ENCODE peak calls at places on chromosome 19, in eight cellular contexts. Y is HCT116, H is ovary, A is suprapubic skin, M is A549, J is IMR-90, P is uterus, I is K562. S is an unnamed sample. For H3K4me1, the result is how much of the 10 kb centered on the place peaks cover.

GRCh38 chr19:32188921-32189320 is 156.5 kb upstream of the ZNF507 start:
- DNase-seq in H (no peak), A (no peak), I (no peak), J (no peak), M (no peak), Y (no peak), P (no peak), S (no peak)

GRCh38 chr19:2981898-2982297 is 4.5 kb downstream of the TLE6 start:
- DNase-seq in Y (no peak), A (no peak), P (no peak), I (no peak), H (no peak), J (no peak), M (no peak), S (no peak)

GRCh38 chr19:51571599-51571998 is 516 bp downstream of the ZNF175 start:
- DNase-seq in P (no peak), A (no peak), J (peak), Y (no peak), I (no peak), M (no peak), H (no peak), S (no peak)

GRCh38 chr19:51808333-51808986 is 13.5 kb downstream of the FPR3 start:
- DNase-seq in J (no peak), P (no peak), M (no peak), A (no peak), I (no peak), Y (no peak), H (no peak), S (no peak)

GRCh38 chr19:17294051-17294891 is 9.0 kb downstream of the ABHD8 start:
- DNase-seq in M (peak), Y (no peak), H (no peak), P (no peak), I (peak), J (no peak), A (no peak), S (peak)

GRCh38 chr19:33622505-33622808 is 704 bp downstream of the CHST8 start:
- DNase-seq in P (no peak), H (no peak), M (no peak), A (no peak), Y (no peak), J (no peak), I (no peak), S (no peak)

GRCh38 chr19:37763488-37763887 is 15.9 kb downstream of the ZNF573 start:
- DNase-seq in M (no peak), Y (no peak), P (no peak), A (no peak), H (no peak), J (peak), I (no peak), S (no peak)

GRCh38 chr19:44303976-44304568 is 753 bp downstream of the ZNF235 start:
- DNase-seq in A (no peak), H (peak), I (peak), P (no peak), Y (no peak), J (peak), M (peak), S (no peak)

GRCh38 chr19:16874250-16874977 is 14.4 kb upstream of the F2RL3 start:
- DNase-seq in M (no peak), I (no peak), P (no peak), Y (no peak), J (no peak), A (no peak), H (no peak), S (no peak)

GRCh38 chr19:16957151-16957662 is 68.4 kb downstream of the F2RL3 start:
- DNase-seq in A (no peak), I (no peak), J (no peak), P (no peak), H (no peak), Y (no peak), M (no peak), S (no peak)

GRCh38 chr19:35179830-35180229 is 25.3 kb downstream of the FXYD5 start:
- DNase-seq in M (no peak), Y (no peak), J (no peak), P (no peak), I (no peak), A (no peak), H (no peak), S (no peak)

GRCh38 chr19:355134-355533 is 10.5 kb upstream of the MIER2 start:
- DNase-seq in H (no peak), J (no peak), A (no peak), Y (no peak), P (peak), M (no peak), I (no peak), S (no peak)

GRCh38 chr19:46073268-46073922 is 32.6 kb upstream of the IGFL4 start:
- DNase-seq in M (no peak), P (no peak), J (peak), A (no peak), I (no peak), H (no peak), Y (no peak), S (no peak)

GRCh38 chr19:40298026-40298425 is 12.9 kb upstream of the AKT2 start:
- DNase-seq in A (no peak), P (no peak), H (no peak), M (no peak), J (no peak), I (no peak), Y (no peak), S (no peak)

GRCh38 chr19:32530773-32531172 is 50.2 kb upstream of the PDCD5 start:
- DNase-seq in P (no peak), M (no peak), J (no peak), Y (no peak), A (no peak), I (no peak), H (no peak), S (no peak)

GRCh38 chr19:55070755-55071502 is 4.7 kb upstream of the EPS8L1 start:
- DNase-seq in P (no peak), I (no peak), Y (peak), J (peak), A (no peak), M (peak), H (no peak), S (no peak)

GRCh38 chr19:33988601-33989000 is 183.7 kb upstream of the LSM14A start:
- DNase-seq in A (no peak), H (no peak), Y (no peak), I (no peak), J (peak), P (no peak), M (no peak), S (no peak)

GRCh38 chr19:57395710-57396109 is 6.1 kb downstream of the ZNF548 start:
- DNase-seq in M (no peak), Y (no peak), I (no peak), J (no peak), H (no peak), A (no peak), P (no peak), S (no peak)

GRCh38 chr19:54517483-54517882 is 14.9 kb downstream of the LAIR2 start:
- DNase-seq in P (no peak), H (no peak), M (peak), A (no peak), I (peak), Y (no peak), J (peak), S (no peak)

GRCh38 chr19:58305932-58306323 is 751 bp downstream of the ERVK3-1 start:
- DNase-seq in P (no peak), J (no peak), H (no peak), A (no peak), M (peak), I (no peak), Y (no peak), S (no peak)

GRCh38 chr19:18457478-18458331 is 19.8 kb upstream of the ISYNA1 start:
- DNase-seq in J (no peak), Y (no peak), A (no peak), P (no peak), M (no peak), H (no peak), I (no peak), S (no peak)

GRCh38 chr19:53545271-53546065 is 7.5 kb downstream of the ZNF331 start:
- DNase-seq in I (no peak), J (peak), Y (no peak), P (no peak), H (no peak), A (no peak), M (peak), S (no peak)

GRCh38 chr19:4373601-4374441 is 26.5 kb downstream of the SH3GL1 start:
- DNase-seq in Y (no peak), I (no peak), J (peak), M (no peak), H (peak), A (peak), P (no peak), S (no peak)
- H3K4me1 ChIP-seq in Y (half or more), I (half or more), J (half or more), M (half or more), H (under half), A (half or more), P (under half), S (half or more)

GRCh38 chr19:49849433-49850220 is 1.3 kb upstream of the PTOV1 start:
- DNase-seq in M (no peak), Y (no peak), I (no peak), H (no peak), P (no peak), J (no peak), A (no peak), S (no peak)

GRCh38 chr19:49850221-49850486 is 805 bp upstream of the PTOV1 start:
- DNase-seq in M (no peak), A (no peak), P (peak), Y (no peak), I (no peak), H (no peak), J (no peak), S (no peak)

GRCh38 chr19:49851456-49852259 is 699 bp downstream of the PTOV1 start:
- DNase-seq in I (peak), J (no peak), Y (no peak), A (peak), P (peak), M (no peak), H (peak), S (no peak)

GRCh38 chr19:49848938-49849337 is 2.0 kb upstream of the PTOV1 start:
- DNase-seq in Y (no peak), H (no peak), M (no peak), A (no peak), I (no peak), P (no peak), J (no peak), S (no peak)

GRCh38 chr19:49850487-49851342 is at the start of gene PTOV1:
- DNase-seq in Y (peak), H (peak), I (peak), A (peak), P (peak), J (peak), M (peak), S (peak)
- TF ChIP-seq POLR2A in Y (peak), H (peak), I (peak), A (peak), P (peak), J (peak), M (peak), S (peak)

DNA sequence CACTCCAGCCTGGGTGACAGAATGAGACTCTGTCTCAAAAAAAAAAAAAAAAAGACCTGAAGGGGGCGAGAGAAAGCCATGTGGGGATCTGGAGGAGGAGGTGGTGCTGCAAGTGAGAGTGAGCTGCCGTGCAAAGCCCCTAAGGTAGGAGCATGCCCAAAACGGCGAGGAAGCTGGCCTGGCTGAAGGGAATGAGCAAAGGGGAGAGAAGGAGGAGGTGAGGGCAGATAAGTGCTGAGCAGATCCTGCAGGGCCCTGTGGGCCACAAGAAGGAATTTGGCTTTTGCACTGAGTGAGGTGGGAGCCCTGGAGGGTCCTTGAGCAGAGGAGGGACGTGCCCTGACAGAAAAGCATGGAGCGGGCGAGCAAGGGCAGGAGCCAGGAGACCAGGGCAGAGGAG is 19.4 kb upstream of the ADGRE5 start:
- DNase-seq in P (peak), Y (no peak), A (no peak), I (peak), H (no peak), M (no peak), J (no peak), S (no peak)
- TF ChIP-seq CTCF in P (peak), Y (peak), A (no peak), I (peak), H (no peak), M (peak), J (no peak), S (peak)

DNA sequence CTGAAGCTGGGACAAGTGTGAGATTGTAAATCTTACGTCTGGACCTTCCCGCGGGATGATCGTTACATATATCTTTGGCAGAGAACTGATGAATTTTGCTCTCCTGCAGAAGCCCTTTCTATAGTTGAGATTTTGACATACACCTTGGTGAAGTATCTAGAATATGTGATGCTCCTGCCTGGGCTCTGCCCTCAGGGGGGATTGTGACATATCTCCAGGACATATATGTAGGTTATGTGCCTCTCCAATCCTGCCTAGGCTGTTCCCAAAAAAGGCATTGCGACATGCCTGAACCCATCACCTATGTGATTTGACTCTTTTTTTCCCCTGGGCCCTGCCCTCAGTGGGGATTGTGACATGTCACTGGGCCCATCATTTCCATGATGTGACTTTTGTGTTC is 76.6 kb downstream of the ZNF208 start:
- DNase-seq in A (no peak), M (no peak), I (no peak), Y (no peak), H (no peak), P (no peak), J (no peak), S (no peak)
- H3K4me1 ChIP-seq in A (under half), M (under half), I (under half), Y (under half), H (under half), P (under half), J (under half), S (under half)

GRCh38 chr19:10552596-10553053 is 8.9 kb downstream of the ATG4D start:
- DNase-seq in M (peak), P (no peak), I (peak), J (no peak), A (no peak), Y (no peak), H (no peak), S (no peak)
- TF ChIP-seq POLR2A in M (no peak), P (no peak), I (peak), J (no peak), A (no peak), Y (peak), H (no peak), S (no peak)

GRCh38 chr19:41697198-41697855 is 9.3 kb upstream of the CEACAM7 start:
- DNase-seq in J (no peak), I (no peak), M (no peak), H (no peak), A (no peak), P (no peak), Y (no peak), S (no peak)
- TF ChIP-seq CTCF in J (no peak), I (no peak), M (no peak), H (no peak), A (no peak), P (no peak), Y (no peak), S (no peak)

GRCh38 chr19:6234527-6234926 is 45.2 kb downstream of the MLLT1 start:
- DNase-seq in M (no peak), P (no peak), J (peak), I (no peak), A (no peak), H (no peak), Y (no peak), S (no peak)
- H3K4me1 ChIP-seq in M (under half), P (under half), J (under half), I (half or more), A (half or more), H (under half), Y (under half), S (half or more)

S was measured in esophagus muscularis mucosa.